ENCODE peak calls at places on chromosomes 12 and 14, in eight cellular contexts. O is stomach; N is MM.1S; V is CD8-positive, alpha-beta T cell; F is SJSA1; I is CD4-positive, alpha-beta memory T cell; H is GM23248; W is CD4-positive, CD25-positive, alpha-beta regulatory T cell. J is an unnamed sample. For H3K4me1, the result is how much of the 10 kb centered on the place peaks cover.

GRCh38 chr12:58671196-58671595 is 249.1 kb downstream of the LRIG3 start:
- DNase-seq in H (no peak), V (no peak), O (no peak), I (no peak), W (no peak), N (no peak), F (no peak), J (no peak)

GRCh38 chr12:124296295-124296915 is 1.5 kb downstream of the RFLNA start:
- DNase-seq in H (no peak), F (no peak), O (no peak), I (no peak), W (no peak), V (no peak), N (no peak), J (no peak)

GRCh38 chr12:76685246-76685678 is 78.7 kb upstream of the ZDHHC17 start:
- DNase-seq in N (no peak), W (no peak), F (no peak), V (no peak), I (no peak), O (no peak), H (peak), J (no peak)

GRCh38 chr12:11431486-11431885 is 36.1 kb upstream of the PRB2 start:
- DNase-seq in V (no peak), N (no peak), H (no peak), I (no peak), W (no peak), O (no peak), F (no peak), J (no peak)

GRCh38 chr12:125651625-125652024 is 586.4 kb downstream of the AACS start:
- DNase-seq in O (no peak), H (no peak), F (no peak), W (no peak), N (no peak), V (no peak), I (no peak), J (no peak)

GRCh38 chr12:48336564-48336963 is 14.2 kb downstream of the ZNF641 start:
- DNase-seq in V (no peak), W (no peak), I (no peak), F (no peak), N (no peak), H (no peak), O (no peak), J (no peak)

GRCh38 chr14:65193891-65194290 is 91.6 kb upstream of the MAX start:
- DNase-seq in W (no peak), N (no peak), O (no peak), F (no peak), I (no peak), H (no peak), V (no peak), J (no peak)

GRCh38 chr14:100221419-100222218 is 17.3 kb upstream of the YY1 start:
- DNase-seq in N (peak), O (peak), I (peak), W (peak), H (peak), V (peak), F (peak), J (peak)

GRCh38 chr12:84599539-84599938 is 313.1 kb downstream of the SLC6A15 start:
- DNase-seq in V (no peak), H (peak), W (no peak), F (peak), N (no peak), O (no peak), I (no peak), J (no peak)

GRCh38 chr12:67827820-67828383 is 161.3 kb upstream of the IFNG-AS1 start:
- DNase-seq in F (peak), V (no peak), O (no peak), I (peak), N (no peak), H (peak), W (peak), J (no peak)

GRCh38 chr12:124745891-124746570 is 117.6 kb downstream of the SCARB1 start:
- DNase-seq in I (no peak), N (no peak), F (peak), V (no peak), H (peak), O (peak), W (no peak), J (peak)

GRCh38 chr12:101116911-101117310 is 93.1 kb downstream of the SLC5A8 start:
- DNase-seq in I (no peak), F (no peak), H (no peak), W (no peak), V (no peak), O (no peak), N (no peak), J (no peak)

GRCh38 chr14:92108345-92109254 is 2.2 kb upstream of the ATXN3 start:
- DNase-seq in I (peak), W (peak), F (no peak), N (no peak), V (no peak), H (no peak), O (no peak), J (no peak)

GRCh38 chr14:105495990-105496830 is 5.2 kb downstream of the TEDC1 start:
- DNase-seq in F (no peak), W (no peak), I (no peak), O (no peak), H (no peak), N (no peak), V (no peak), J (no peak)

GRCh38 chr12:53200107-53200457 is 7.0 kb downstream of the ITGB7 start:
- DNase-seq in F (no peak), O (no peak), V (no peak), I (no peak), H (no peak), N (no peak), W (no peak), J (no peak)
- H3K4me1 ChIP-seq in F (under half), O (under half), V (half or more), I (half or more), H (under half), N (under half), W (half or more), J (under half)

GRCh38 chr12:52278530-52278929 is 4.1 kb downstream of the KRT86 start:
- DNase-seq in I (peak), N (no peak), O (peak), H (no peak), V (no peak), W (no peak), F (no peak), J (no peak)
- H3K4me3 ChIP-seq in I (no peak), N (no peak), O (peak), H (peak), V (no peak), W (no peak), F (no peak), J (peak)

GRCh38 chr14:34722723-34723545 is 8.5 kb upstream of the CFL2 start:
- DNase-seq in V (peak), O (peak), W (peak), F (peak), I (peak), N (peak), H (peak), J (peak)
- H3K27ac ChIP-seq in V (no peak), O (no peak), W (no peak), F (no peak), I (no peak), N (no peak), H (peak), J (no peak)

DNA sequence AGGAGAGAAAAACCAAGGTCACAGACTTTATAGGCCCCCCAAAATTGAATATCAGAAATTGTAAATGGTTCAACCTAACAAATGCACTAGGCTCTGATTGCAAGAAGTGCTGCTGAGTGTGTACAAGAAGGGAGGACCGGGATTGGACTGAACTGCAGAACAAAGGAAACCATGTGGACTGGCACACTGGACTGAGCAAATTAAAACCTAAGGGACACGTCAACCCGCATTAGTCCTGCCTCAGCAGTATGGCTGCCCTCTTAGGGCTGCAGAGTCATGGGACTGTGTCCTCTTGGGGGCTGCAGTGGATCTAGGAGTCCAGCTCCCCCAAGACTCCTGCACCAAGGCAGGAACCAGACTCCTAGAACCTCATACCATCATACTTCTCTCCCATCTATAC is 872 bp upstream of the CISTR start:
- DNase-seq in N (no peak), W (no peak), I (no peak), F (no peak), V (no peak), H (no peak), O (no peak), J (no peak)
- H3K4me1 ChIP-seq in N (under half), W (under half), I (under half), F (under half), V (under half), H (under half), O (half or more), J (under half)

DNA sequence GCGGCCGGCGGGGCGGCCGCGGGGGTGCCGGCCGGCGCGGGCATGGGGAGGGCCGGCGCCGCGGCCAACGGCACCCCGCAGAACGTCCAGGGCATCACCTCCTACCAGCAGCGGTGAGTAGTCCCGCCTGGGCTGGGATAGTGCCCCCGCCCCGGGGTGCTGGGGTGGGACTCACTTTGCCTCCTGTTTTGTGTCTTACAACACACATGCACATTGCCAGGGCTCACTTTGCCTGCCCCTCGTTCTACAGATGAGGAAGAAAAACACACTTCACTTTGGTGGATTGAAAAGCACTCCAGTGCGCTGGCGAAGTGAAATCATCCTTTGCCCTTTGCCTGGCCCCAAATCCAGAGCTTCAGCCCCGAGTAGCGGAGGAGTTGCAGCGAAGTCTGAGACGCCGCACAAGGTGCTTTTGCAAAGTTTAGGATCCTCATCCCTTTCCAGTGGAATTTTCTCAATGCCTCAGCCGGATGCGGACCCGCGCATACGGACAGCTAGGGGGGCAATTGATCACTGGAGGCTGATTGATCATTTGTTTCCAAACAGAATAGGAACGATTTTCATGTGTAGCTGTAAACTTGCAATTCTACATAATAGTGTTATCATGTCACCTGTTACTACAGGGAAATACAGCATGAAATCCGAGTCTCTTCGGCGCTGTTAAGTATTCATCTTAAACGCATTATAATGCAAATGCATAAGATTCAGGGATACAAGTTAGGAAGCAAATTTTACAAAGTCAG is 3.6 kb upstream of the NPAS3 start:
- DNase-seq in F (no peak), O (no peak), N (no peak), I (no peak), H (peak), W (no peak), V (no peak), J (no peak)
- H3K4me3 ChIP-seq in F (no peak), O (peak), N (no peak), I (no peak), H (peak), W (no peak), V (no peak), J (peak)

GRCh38 chr12:95116773-95117172 is 43.4 kb upstream of the NR2C1 start:
- DNase-seq in O (no peak), H (peak), W (peak), I (no peak), N (peak), V (no peak), F (no peak), J (no peak)
- H3K27ac ChIP-seq in O (peak), H (no peak), W (no peak), I (no peak), N (peak), V (no peak), F (no peak), J (peak)

GRCh38 chr14:103126088-103126872 is 3.0 kb downstream of the TNFAIP2 start:
- DNase-seq in O (no peak), F (no peak), H (no peak), W (no peak), V (no peak), N (no peak), I (no peak), J (no peak)
- H3K4me1 ChIP-seq in O (half or more), F (half or more), H (under half), W (under half), V (under half), N (under half), I (under half), J (under half)